ENCODE peak calls at places on chromosomes 4 and X, in ten cellular contexts. X, E, A, H, V, Q, S, B, Z and I are unnamed samples.
A peak's percentile ranks its signal among the peaks of the same experiment; 100 is the strongest.

GRCh38 chr4:14254252-14254651 is 626.7 kb upstream of the BOD1L1 start:
- DNase-seq in X (peak; percentile 20), E (peak; percentile 20), A (peak; percentile 3), H (peak; percentile 46), V (peak; percentile 68), Q (peak; percentile 40), S (no peak), B (no peak), Z (peak; percentile 38), I (no peak)

GRCh38 chr4:181752516-181752915 is 490.7 kb upstream of the TENM3 start:
- DNase-seq in X (no peak), E (no peak), A (no peak), H (no peak), V (no peak), Q (peak; percentile 61), S (no peak), B (no peak), Z (no peak), I (no peak)

GRCh38 chr4:5024673-5025072 is 5.4 kb upstream of the CYTL1 start:
- DNase-seq in X (no peak), E (no peak), A (peak; percentile 6), H (no peak), V (peak; percentile 38), Q (no peak), S (no peak), B (no peak), Z (no peak), I (no peak)

GRCh38 chrX:48974574-48974973 is 2.9 kb upstream of the KCND1 start:
- DNase-seq in X (no peak), E (no peak), A (no peak), H (no peak), V (no peak), Q (no peak), S (no peak), B (no peak), Z (no peak), I (no peak)

GRCh38 chrX:6225307-6226052 is 3.2 kb downstream of the NLGN4X start:
- DNase-seq in X (peak; percentile 28), E (peak; percentile 49), A (no peak), H (no peak), V (no peak), Q (no peak), S (peak; percentile 27), B (no peak), Z (peak; percentile 11), I (no peak)

GRCh38 chr4:94976371-94977011 is 218.7 kb downstream of the BMPR1B start:
- DNase-seq in X (no peak), E (no peak), A (no peak), H (no peak), V (peak; percentile 93), Q (peak; percentile 93), S (no peak), B (no peak), Z (no peak), I (no peak)

GRCh38 chrX:10447577-10448214 is 172.7 kb downstream of the MID1 start:
- DNase-seq in X (no peak), E (no peak), A (no peak), H (peak; percentile 49), V (peak; percentile 12), Q (peak; percentile 36), S (no peak), B (no peak), Z (no peak), I (no peak)

GRCh38 chrX:23012636-23013035 is 12.9 kb downstream of the DDX53 start:
- DNase-seq in X (no peak), E (no peak), A (no peak), H (no peak), V (no peak), Q (no peak), S (no peak), B (no peak), Z (peak; percentile 11), I (no peak)

GRCh38 chr4:3280466-3280865 is 12.4 kb upstream of the RGS12 start:
- DNase-seq in X (no peak), E (no peak), A (no peak), H (no peak), V (no peak), Q (no peak), S (no peak), B (no peak), Z (no peak), I (no peak)

GRCh38 chrX:33128048-33128805 is 83.1 kb downstream of the DMD start:
- DNase-seq in X (no peak), E (no peak), A (no peak), H (no peak), V (no peak), Q (no peak), S (no peak), B (no peak), Z (peak; percentile 19), I (no peak)

GRCh38 chr4:121551881-121552280 is 144.9 kb downstream of the ANXA5 start:
- DNase-seq in X (no peak), E (no peak), A (no peak), H (no peak), V (no peak), Q (no peak), S (no peak), B (no peak), Z (no peak), I (no peak)

GRCh38 chr4:118865091-118865708 is 23.5 kb upstream of the SYNPO2 start:
- DNase-seq in X (peak; percentile 73), E (peak; percentile 75), A (peak; percentile 56), H (peak; percentile 27), V (peak; percentile 71), Q (peak; percentile 51), S (peak; percentile 34), B (peak; percentile 9), Z (peak; percentile 71), I (peak; percentile 13)

GRCh38 chrX:41148553-41148952 is 63.3 kb downstream of the USP9X start:
- DNase-seq in X (no peak), E (no peak), A (no peak), H (no peak), V (peak; percentile 39), Q (peak; percentile 24), S (no peak), B (no peak), Z (no peak), I (no peak)

GRCh38 chrX:69968956-69969355 is 80.8 kb downstream of the AWAT2 start:
- DNase-seq in X (no peak), E (peak; percentile 10), A (no peak), H (no peak), V (no peak), Q (no peak), S (no peak), B (peak; percentile 0), Z (no peak), I (no peak)

GRCh38 chr4:14264437-14264836 is 636.9 kb upstream of the BOD1L1 start:
- DNase-seq in X (peak; percentile 49), E (no peak), A (no peak), H (peak; percentile 1), V (peak; percentile 3), Q (no peak), S (no peak), B (no peak), Z (no peak), I (no peak)

GRCh38 chr4:37827030-37827705 is 682 bp downstream of the PGM2 start:
- DNase-seq in X (peak; percentile 51), E (peak; percentile 31), A (peak; percentile 17), H (peak; percentile 26), V (peak; percentile 14), Q (peak; percentile 68), S (no peak), B (no peak), Z (peak; percentile 8), I (no peak)

GRCh38 chr4:4585012-4585670 is 43.3 kb upstream of the STX18 start:
- DNase-seq in X (no peak), E (no peak), A (no peak), H (no peak), V (peak; percentile 88), Q (peak; percentile 32), S (no peak), B (no peak), Z (no peak), I (no peak)

GRCh38 chr4:34417160-34417559 is 1827.2 kb downstream of the ARAP2 start:
- DNase-seq in X (no peak), E (no peak), A (no peak), H (no peak), V (peak; percentile 33), Q (no peak), S (no peak), B (no peak), Z (no peak), I (no peak)

GRCh38 chr4:173943547-173943946 is 339.9 kb downstream of the FBXO8 start:
- DNase-seq in X (no peak), E (no peak), A (no peak), H (no peak), V (no peak), Q (no peak), S (no peak), B (no peak), Z (no peak), I (no peak)

GRCh38 chrX:131854586-131854985 is 168.5 kb upstream of the STK26 start:
- DNase-seq in X (no peak), E (no peak), A (no peak), H (no peak), V (peak; percentile 34), Q (no peak), S (no peak), B (no peak), Z (no peak), I (no peak)

GRCh38 chr4:163587867-163588266 is 93.4 kb downstream of the TMA16 start:
- DNase-seq in X (peak; percentile 3), E (no peak), A (no peak), H (no peak), V (no peak), Q (peak; percentile 22), S (no peak), B (no peak), Z (no peak), I (no peak)

GRCh38 chrX:41561045-41561444 is 113.9 kb downstream of the NYX start:
- DNase-seq in X (no peak), E (no peak), A (no peak), H (no peak), V (peak; percentile 85), Q (peak; percentile 86), S (no peak), B (no peak), Z (no peak), I (no peak)

GRCh38 chrX:118420462-118420861 is 74.6 kb downstream of the WDR44 start:
- DNase-seq in X (no peak), E (peak; percentile 1), A (no peak), H (no peak), V (peak; percentile 28), Q (peak; percentile 46), S (no peak), B (no peak), Z (no peak), I (no peak)

GRCh38 chrX:1500701-1501624 is 36.0 kb downstream of the P2RY8 start:
- DNase-seq in X (no peak), E (no peak), A (no peak), H (no peak), V (no peak), Q (no peak), S (no peak), B (no peak), Z (no peak), I (no peak)

GRCh38 chrX:302975-303374 is 15.6 kb downstream of the GTPBP6 start:
- DNase-seq in X (no peak), E (no peak), A (no peak), H (no peak), V (peak; percentile 16), Q (no peak), S (no peak), B (no peak), Z (no peak), I (no peak)

GRCh38 chr4:53380221-53380620 is 2.8 kb downstream of the FIP1L1 start:
- DNase-seq in X (no peak), E (no peak), A (no peak), H (no peak), V (peak; percentile 17), Q (no peak), S (no peak), B (no peak), Z (no peak), I (no peak)

GRCh38 chrX:103215037-103215767 is at the start of gene BEX4:
- DNase-seq in X (peak; percentile 97), E (peak; percentile 83), A (peak; percentile 87), H (peak; percentile 2), V (peak; percentile 71), Q (peak; percentile 59), S (peak; percentile 68), B (peak; percentile 57), Z (peak; percentile 95), I (peak; percentile 9)